ENCODE peak calls at places on chromosomes 11 and 22, in ten cellular contexts. One of them, this sample, is unnamed.
A peak's percentile ranks its signal among the peaks of the same experiment; 100 is the strongest.

GRCh38 chr11:103317118-103317517 is 207.9 kb downstream of the DYNC2H1 start:
- DNase-seq in astrocyte: peak; percentile 22
- DNase-seq in Calu3: no peak
- DNase-seq in activated naive CD4-positive, alpha-beta T cell: no peak
- DNase-seq in COR-L47: no peak
- DNase-seq in MCF 10A: no peak
- DNase-seq in tibial artery: no peak
- DNase-seq in stimulated activated CD4-positive, alpha-beta T cell treated with anti-CD3 and anti-CD28 coated beads, Interleukin-1b, Interleukin-23, amount 100 ng/mL, for 24 hours: no peak
- DNase-seq in DMS53: no peak
- DNase-seq in amygdala: no peak
- DNase-seq in this sample: no peak

GRCh38 chr22:45891996-45892621 is 84.9 kb downstream of the WNT7B start:
- DNase-seq in astrocyte: no peak
- DNase-seq in Calu3: no peak
- DNase-seq in activated naive CD4-positive, alpha-beta T cell: no peak
- DNase-seq in COR-L47: no peak
- DNase-seq in MCF 10A: no peak
- DNase-seq in tibial artery: no peak
- DNase-seq in stimulated activated CD4-positive, alpha-beta T cell treated with anti-CD3 and anti-CD28 coated beads, Interleukin-1b, Interleukin-23, amount 100 ng/mL, for 24 hours: no peak
- DNase-seq in DMS53: no peak
- DNase-seq in amygdala: no peak
- DNase-seq in this sample: no peak

GRCh38 chr22:47629273-47629711 is 866.8 kb downstream of the TBC1D22A start:
- DNase-seq in astrocyte: no peak
- DNase-seq in Calu3: no peak
- DNase-seq in activated naive CD4-positive, alpha-beta T cell: no peak
- DNase-seq in COR-L47: no peak
- DNase-seq in MCF 10A: no peak
- DNase-seq in tibial artery: peak; percentile 37
- DNase-seq in stimulated activated CD4-positive, alpha-beta T cell treated with anti-CD3 and anti-CD28 coated beads, Interleukin-1b, Interleukin-23, amount 100 ng/mL, for 24 hours: no peak
- DNase-seq in DMS53: no peak
- DNase-seq in amygdala: no peak
- DNase-seq in this sample: no peak

GRCh38 chr11:131275580-131275979 is 94.8 kb upstream of the NTM start:
- DNase-seq in astrocyte: no peak
- DNase-seq in Calu3: no peak
- DNase-seq in activated naive CD4-positive, alpha-beta T cell: no peak
- DNase-seq in COR-L47: no peak
- DNase-seq in MCF 10A: no peak
- DNase-seq in tibial artery: no peak
- DNase-seq in stimulated activated CD4-positive, alpha-beta T cell treated with anti-CD3 and anti-CD28 coated beads, Interleukin-1b, Interleukin-23, amount 100 ng/mL, for 24 hours: no peak
- DNase-seq in DMS53: no peak
- DNase-seq in amygdala: no peak
- DNase-seq in this sample: no peak

GRCh38 chr11:7592706-7593105 is 78.9 kb downstream of the PPFIBP2 start:
- DNase-seq in astrocyte: no peak
- DNase-seq in Calu3: no peak
- DNase-seq in activated naive CD4-positive, alpha-beta T cell: no peak
- DNase-seq in COR-L47: no peak
- DNase-seq in MCF 10A: peak; percentile 95
- DNase-seq in tibial artery: peak; percentile 76
- DNase-seq in stimulated activated CD4-positive, alpha-beta T cell treated with anti-CD3 and anti-CD28 coated beads, Interleukin-1b, Interleukin-23, amount 100 ng/mL, for 24 hours: no peak
- DNase-seq in DMS53: no peak
- DNase-seq in amygdala: no peak
- DNase-seq in this sample: no peak

GRCh38 chr11:115613986-115614625 is 109.9 kb upstream of the CADM1 start:
- DNase-seq in astrocyte: peak; percentile 77
- DNase-seq in Calu3: no peak
- DNase-seq in activated naive CD4-positive, alpha-beta T cell: no peak
- DNase-seq in COR-L47: no peak
- DNase-seq in MCF 10A: no peak
- DNase-seq in tibial artery: no peak
- DNase-seq in stimulated activated CD4-positive, alpha-beta T cell treated with anti-CD3 and anti-CD28 coated beads, Interleukin-1b, Interleukin-23, amount 100 ng/mL, for 24 hours: no peak
- DNase-seq in DMS53: peak; percentile 79
- DNase-seq in amygdala: no peak
- DNase-seq in this sample: no peak

GRCh38 chr22:20062043-20062765 is 17.8 kb upstream of the DGCR8 start:
- DNase-seq in astrocyte: no peak
- DNase-seq in Calu3: no peak
- DNase-seq in activated naive CD4-positive, alpha-beta T cell: no peak
- DNase-seq in COR-L47: no peak
- DNase-seq in MCF 10A: no peak
- DNase-seq in tibial artery: no peak
- DNase-seq in stimulated activated CD4-positive, alpha-beta T cell treated with anti-CD3 and anti-CD28 coated beads, Interleukin-1b, Interleukin-23, amount 100 ng/mL, for 24 hours: no peak
- DNase-seq in DMS53: no peak
- DNase-seq in amygdala: no peak
- DNase-seq in this sample: no peak

GRCh38 chr11:128709402-128709801 is 15.5 kb downstream of the FLI1 start:
- DNase-seq in astrocyte: peak; percentile 100
- DNase-seq in Calu3: peak; percentile 37
- DNase-seq in activated naive CD4-positive, alpha-beta T cell: no peak
- DNase-seq in COR-L47: no peak
- DNase-seq in MCF 10A: peak; percentile 89
- DNase-seq in tibial artery: no peak
- DNase-seq in stimulated activated CD4-positive, alpha-beta T cell treated with anti-CD3 and anti-CD28 coated beads, Interleukin-1b, Interleukin-23, amount 100 ng/mL, for 24 hours: no peak
- DNase-seq in DMS53: no peak
- DNase-seq in amygdala: no peak
- DNase-seq in this sample: no peak

GRCh38 chr22:29152381-29153138 is 53.1 kb upstream of the EMID1 start:
- DNase-seq in astrocyte: peak; percentile 14
- DNase-seq in Calu3: no peak
- DNase-seq in activated naive CD4-positive, alpha-beta T cell: no peak
- DNase-seq in COR-L47: no peak
- DNase-seq in MCF 10A: no peak
- DNase-seq in tibial artery: peak; percentile 72
- DNase-seq in stimulated activated CD4-positive, alpha-beta T cell treated with anti-CD3 and anti-CD28 coated beads, Interleukin-1b, Interleukin-23, amount 100 ng/mL, for 24 hours: no peak
- DNase-seq in DMS53: no peak
- DNase-seq in amygdala: no peak
- DNase-seq in this sample: peak; percentile 44